ENCODE peak calls at places on chromosomes 7 and 10, in four cellular contexts. K is mucosa of gallbladder, W is psoas muscle, V is aorta. A is an unnamed sample.

GRCh38 chr7:74302745-74303221 is 13.6 kb downstream of the CLIP2 start:
- DNase-seq in V (no peak), K (no peak), W (no peak), A (peak; percentile 64)

GRCh38 chr7:103129702-103130557 is 19.0 kb downstream of the NAPEPLD start:
- DNase-seq in V (no peak), W (no peak), K (no peak), A (no peak)

GRCh38 chr7:3028071-3028766 is 15.4 kb downstream of the CARD11 start:
- DNase-seq in W (peak; percentile 20), K (peak; percentile 33), V (peak; percentile 82), A (peak; percentile 56)

GRCh38 chr7:74032191-74032490 is 4.2 kb downstream of the ELN start:
- DNase-seq in W (peak; percentile 66), K (peak; percentile 54), V (peak; percentile 85), A (no peak)

GRCh38 chr10:11823122-11823988 is at the start of gene PROSER2:
- DNase-seq in K (peak; percentile 34), V (peak; percentile 61), W (peak; percentile 60), A (peak; percentile 71)

GRCh38 chr10:10662720-10663467 is 354.8 kb upstream of the CELF2 start:
- DNase-seq in W (no peak), V (no peak), K (no peak), A (no peak)

GRCh38 chr7:127239814-127240213 is 12.9 kb downstream of the GRM8 start:
- DNase-seq in W (no peak), V (no peak), K (no peak), A (no peak)

GRCh38 chr7:77316219-77316978 is 99.8 kb downstream of the GSAP start:
- DNase-seq in K (no peak), W (no peak), V (no peak), A (no peak)

GRCh38 chr10:69949770-69950169 is 102.9 kb upstream of the MACROH2A2 start:
- DNase-seq in K (no peak), V (peak; percentile 1), W (no peak), A (no peak)

GRCh38 chr10:76393875-76394706 is 962.7 kb downstream of the LRMDA start:
- DNase-seq in W (no peak), K (no peak), V (no peak), A (no peak)

GRCh38 chr7:18550574-18550973 is 55.0 kb downstream of the HDAC9 start:
- DNase-seq in W (no peak), V (no peak), K (no peak), A (no peak)

GRCh38 chr7:50712527-50713356 is 70.0 kb downstream of the GRB10 start:
- DNase-seq in K (no peak), V (no peak), W (no peak), A (no peak)

GRCh38 chr7:102439963-102440795 is 6.8 kb downstream of the ORAI2 start:
- DNase-seq in V (no peak), W (peak; percentile 85), K (peak; percentile 77), A (peak; percentile 76)

GRCh38 chr7:32093415-32094408 is 23.5 kb upstream of the PDE1C start:
- DNase-seq in W (peak; percentile 28), K (peak; percentile 12), V (peak; percentile 74), A (peak; percentile 50)

GRCh38 chr10:70518695-70519094 is 40.1 kb downstream of the PALD1 start:
- DNase-seq in V (no peak), K (no peak), W (no peak), A (no peak)

GRCh38 chr10:105398202-105398601 is 757.1 kb downstream of the SORCS3 start:
- DNase-seq in K (no peak), W (no peak), V (no peak), A (no peak)

GRCh38 chr7:123154231-123154860 is 45.4 kb downstream of the SLC13A1 start:
- DNase-seq in W (peak; percentile 29), K (peak; percentile 75), V (peak; percentile 57), A (peak; percentile 62)

GRCh38 chr10:11035318-11035920 is 17.7 kb downstream of the CELF2 start:
- DNase-seq in V (peak; percentile 56), W (peak; percentile 54), K (peak; percentile 48), A (peak; percentile 56)

GRCh38 chr7:138865843-138866242 is 67.8 kb upstream of the ATP6V0A4 start:
- DNase-seq in W (no peak), V (no peak), K (no peak), A (no peak)

GRCh38 chr10:34824870-34825269 is 9.8 kb upstream of the PARD3 start:
- DNase-seq in V (no peak), K (no peak), W (no peak), A (no peak)

GRCh38 chr7:32579776-32580175 is 84.5 kb downstream of the AVL9 start:
- DNase-seq in K (no peak), V (no peak), W (no peak), A (no peak)

GRCh38 chr10:1411956-1412355 is 325.4 kb downstream of the ADARB2 start:
- DNase-seq in V (no peak), W (no peak), K (peak; percentile 6), A (no peak)

GRCh38 chr7:151671514-151671913 is 151.8 kb upstream of the RHEB start:
- DNase-seq in K (no peak), V (no peak), W (no peak), A (no peak)

GRCh38 chr10:16626697-16627096 is 105.0 kb upstream of the C1QL3 start:
- DNase-seq in W (no peak), V (no peak), K (no peak), A (no peak)

GRCh38 chr7:55019329-55019690 is 493 bp downstream of the EGFR start:
- DNase-seq in V (peak; percentile 69), K (peak; percentile 43), W (peak; percentile 79), A (no peak)

GRCh38 chr7:114534957-114535356 is 120.3 kb downstream of the FOXP2 start:
- DNase-seq in W (no peak), V (no peak), K (no peak), A (no peak)

GRCh38 chr7:74709880-74710671 is 52.6 kb downstream of the GTF2I start:
- DNase-seq in V (no peak), K (no peak), W (no peak), A (no peak)

GRCh38 chr7:133797355-133797754 is 329.8 kb upstream of the LRGUK start:
- DNase-seq in W (no peak), V (no peak), K (no peak), A (no peak)

GRCh38 chr7:77697535-77697831 is 1.2 kb downstream of the RSBN1L start:
- DNase-seq in K (no peak), V (peak; percentile 61), W (peak; percentile 32), A (no peak)

GRCh38 chr10:71090801-71091200 is 121.6 kb upstream of the UNC5B start:
- DNase-seq in W (no peak), V (no peak), K (peak; percentile 2), A (no peak)

GRCh38 chr7:28999421-28999820 is 41.3 kb upstream of the TRIL start:
- DNase-seq in W (no peak), V (no peak), K (no peak), A (no peak)

GRCh38 chr10:68230268-68230667 is 1.6 kb downstream of the ATOH7 start:
- DNase-seq in W (no peak), V (no peak), K (no peak), A (no peak)

GRCh38 chr7:156773966-156774365 is 119.0 kb downstream of the LMBR1 start:
- DNase-seq in V (no peak), K (no peak), W (no peak), A (no peak)

A was measured in Caki2.